ENCODE peak calls at places on chromosome 10, in seven cellular contexts. N, J, A, K, W, T and U are unnamed samples.

GRCh38 chr10:3761111-3761686 is 23.8 kb downstream of the KLF6 start:
- DNase-seq in A (no peak), J (peak; percentile 29), K (no peak), W (no peak), N (no peak), T (peak; percentile 49), U (no peak)

GRCh38 chr10:131560726-131561390 is 249.3 kb upstream of the TCERG1L start:
- DNase-seq in W (no peak), J (no peak), N (no peak), K (no peak), A (no peak), T (no peak), U (no peak)

GRCh38 chr10:104267721-104268690 is 978 bp upstream of the GSTO2 start:
- DNase-seq in A (no peak), N (no peak), W (peak; percentile 37), T (no peak), J (no peak), K (no peak), U (no peak)

GRCh38 chr10:8594711-8595110 is 540.2 kb downstream of the GATA3 start:
- DNase-seq in W (peak; percentile 90), A (no peak), K (no peak), J (no peak), N (no peak), T (no peak), U (no peak)

GRCh38 chr10:30553625-30554442 is 75.7 kb downstream of the LYZL2 start:
- DNase-seq in N (peak; percentile 80), J (peak; percentile 11), T (peak; percentile 67), A (peak; percentile 91), W (peak; percentile 67), K (peak; percentile 8), U (peak; percentile 55)

GRCh38 chr10:31321396-31321941 is 2.5 kb downstream of the ZEB1 start:
- DNase-seq in J (peak; percentile 24), A (no peak), K (no peak), W (no peak), T (peak; percentile 33), N (no peak), U (no peak)

GRCh38 chr10:116521424-116522305 is 24.1 kb upstream of the PNLIP start:
- DNase-seq in T (peak; percentile 52), N (no peak), K (peak; percentile 33), W (peak; percentile 70), J (peak; percentile 52), A (peak; percentile 37), U (no peak)

GRCh38 chr10:24374134-24374915 is 165.4 kb downstream of the KIAA1217 start:
- DNase-seq in N (no peak), W (no peak), J (peak; percentile 79), T (no peak), K (no peak), A (no peak), U (no peak)

GRCh38 chr10:43045246-43045621 is 31.6 kb upstream of the RET start:
- DNase-seq in N (no peak), T (no peak), K (no peak), J (no peak), W (no peak), A (no peak), U (no peak)

GRCh38 chr10:29486466-29486865 is 148.3 kb downstream of the SVIL start:
- DNase-seq in N (no peak), T (no peak), J (no peak), W (no peak), K (no peak), A (no peak), U (no peak)

GRCh38 chr10:62817763-62818425 is 1.7 kb upstream of the EGR2 start:
- DNase-seq in J (peak; percentile 61), T (peak; percentile 77), N (peak; percentile 89), A (peak; percentile 92), K (peak; percentile 78), W (peak; percentile 89), U (peak; percentile 73)

DNA sequence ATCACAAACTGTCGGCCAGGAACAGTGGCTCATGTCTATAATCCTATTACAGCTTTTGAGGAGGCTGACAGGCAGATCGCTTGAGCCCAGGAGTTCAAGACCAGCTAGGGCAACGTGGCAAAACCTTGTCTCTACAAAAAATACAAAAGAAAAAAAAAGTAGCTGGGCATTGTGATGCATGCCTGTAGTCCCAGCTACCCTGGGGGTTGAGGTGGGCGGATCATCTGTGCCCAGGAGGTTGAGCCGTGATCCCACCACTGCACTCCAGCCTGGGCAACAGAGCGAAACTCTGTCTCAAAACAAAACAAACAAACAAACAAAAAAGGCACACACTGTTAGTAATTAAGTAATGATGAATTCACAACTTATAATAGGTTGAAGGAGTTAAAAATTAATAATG is 441.5 kb upstream of the PCDH15 start:
- DNase-seq in T (no peak), K (no peak), W (no peak), N (peak; percentile 27), A (no peak), J (no peak), U (no peak)
- H3K4ac ChIP-seq in T (no peak overlapping the region), K (no peak overlapping the region), W (no peak overlapping the region), N (no peak overlapping the region), A (no peak overlapping the region), J (no peak overlapping the region), U (no peak overlapping the region)

GRCh38 chr10:49412571-49412970 is 16.7 kb upstream of the DRGX start:
- DNase-seq in N (no peak), K (no peak), J (no peak), W (no peak), T (no peak), A (no peak), U (no peak)
- H3K4ac ChIP-seq in N (no peak overlapping the region), K (no peak overlapping the region), J (no peak overlapping the region), W (no peak overlapping the region), T (no peak overlapping the region), A (no peak overlapping the region), U (no peak overlapping the region)

DNA sequence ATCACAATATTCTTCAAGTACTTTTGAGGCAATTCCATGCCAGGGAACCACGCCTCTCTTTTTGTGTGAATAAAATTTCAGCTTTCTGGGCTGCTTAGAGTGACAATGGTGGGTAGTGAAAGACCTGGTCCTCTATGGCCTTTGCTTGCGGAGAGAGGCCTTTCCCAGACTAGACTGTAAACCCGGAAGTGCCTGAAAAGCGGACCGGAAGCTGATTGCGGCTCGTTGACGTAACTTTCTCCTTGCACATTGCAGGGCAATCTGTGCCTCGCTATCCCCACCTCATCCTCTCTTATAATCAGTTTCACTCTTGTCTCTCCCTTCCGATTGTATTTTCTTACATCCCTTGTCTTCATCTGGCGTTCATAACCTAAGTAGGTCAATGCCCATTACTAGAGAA is 310.4 kb downstream of the CAMK1D start:
- DNase-seq in K (no peak), A (no peak), W (no peak), N (no peak), J (no peak), T (no peak), U (no peak)
- H3K4ac ChIP-seq in K (no peak overlapping the region), A (no peak overlapping the region), W (no peak overlapping the region), N (no peak overlapping the region), J (no peak overlapping the region), T (no peak overlapping the region), U (no peak overlapping the region)

DNA sequence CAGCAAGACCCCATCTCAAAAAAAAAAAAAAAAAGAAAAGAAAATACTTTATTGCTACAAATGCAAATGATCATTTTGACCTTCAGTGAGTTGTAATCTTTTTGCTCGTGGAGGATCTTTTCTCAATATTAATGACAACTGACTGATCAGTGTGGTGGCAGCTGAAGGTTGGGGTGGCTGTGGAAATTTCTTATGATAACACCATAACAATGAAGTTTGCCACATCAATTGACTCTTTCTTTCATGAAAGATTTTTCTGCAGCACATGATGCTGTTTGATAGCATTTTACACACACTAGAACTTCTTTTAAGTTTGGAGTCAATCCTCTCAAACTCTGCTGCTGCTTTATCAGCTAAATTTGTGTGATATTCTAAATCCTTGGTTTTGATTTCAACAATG is 12.4 kb upstream of the CCDC7 start:
- DNase-seq in A (no peak), W (no peak), T (no peak), J (no peak), K (no peak), N (no peak), U (no peak)
- H3K4ac ChIP-seq in A (no peak overlapping the region), W (no peak overlapping the region), T (no peak overlapping the region), J (no peak overlapping the region), K (no peak overlapping the region), N (no peak overlapping the region), U (no peak overlapping the region)